ENCODE peak calls at places on chromosomes 13 and 19, in six cellular contexts. H is C1 segment of cervical spinal cord, A is GM12865, E is WTC11, B is EL, V is tibial nerve. X is an unnamed sample.
A peak's percentile ranks its signal among the peaks of the same experiment; 100 is the strongest.

GRCh38 chr19:44700547-44700946 is 1.6 kb downstream of the CEACAM16 start:
- DNase-seq in H (no peak), A (no peak), E (no peak), B (no peak), V (no peak), X (no peak)

GRCh38 chr19:362154-362553 is 17.6 kb upstream of the MIER2 start:
- DNase-seq in H (no peak), A (no peak), E (no peak), B (no peak), V (no peak), X (no peak)

GRCh38 chr13:49419292-49419691 is 24.6 kb downstream of the CAB39L start:
- DNase-seq in H (no peak), A (no peak), E (no peak), B (peak; percentile 25), V (no peak), X (no peak)

GRCh38 chr19:17370026-17370587 is 7.0 kb downstream of the PLVAP start:
- DNase-seq in H (no peak), A (peak; percentile 81), E (no peak), B (no peak), V (peak; percentile 28), X (no peak)

GRCh38 chr19:7159105-7159933 is 89.8 kb downstream of the ZNF557 start:
- DNase-seq in H (no peak), A (no peak), E (no peak), B (peak; percentile 54), V (no peak), X (peak; percentile 89)

GRCh38 chr19:41218615-41219507 is at the start of gene AXL:
- DNase-seq in H (peak; percentile 80), A (no peak), E (peak; percentile 82), B (peak; percentile 89), V (peak; percentile 84), X (peak; percentile 92)

GRCh38 chr19:12603714-12604113 is 6.9 kb downstream of the ZNF490 start:
- DNase-seq in H (no peak), A (peak; percentile 82), E (no peak), B (peak; percentile 23), V (no peak), X (no peak)

GRCh38 chr13:21486322-21486721 is 27.2 kb upstream of the ZDHHC20 start:
- DNase-seq in H (no peak), A (no peak), E (no peak), B (no peak), V (no peak), X (no peak)

GRCh38 chr19:1232652-1233360 is 5.0 kb downstream of the CBARP start:
- DNase-seq in H (no peak), A (no peak), E (no peak), B (peak; percentile 50), V (no peak), X (no peak)

GRCh38 chr19:28422791-28423650 is 789.9 kb downstream of the UQCRFS1 start:
- DNase-seq in H (no peak), A (no peak), E (no peak), B (no peak), V (no peak), X (no peak)

GRCh38 chr19:7250951-7251350 is 43.3 kb downstream of the INSR start:
- DNase-seq in H (no peak), A (no peak), E (no peak), B (no peak), V (no peak), X (no peak)

GRCh38 chr19:44741258-44741731 is 7.2 kb upstream of the BCL3 start:
- DNase-seq in H (no peak), A (no peak), E (no peak), B (no peak), V (no peak), X (peak; percentile 58)

GRCh38 chr13:80029170-80029569 is 311.8 kb downstream of the SPRY2 start:
- DNase-seq in H (no peak), A (no peak), E (no peak), B (no peak), V (no peak), X (no peak)

GRCh38 chr13:41706189-41706588 is 248.8 kb downstream of the RGCC start:
- DNase-seq in H (no peak), A (no peak), E (no peak), B (no peak), V (no peak), X (no peak)

GRCh38 chr13:98826156-98826555 is 73.7 kb upstream of the SLC15A1 start:
- DNase-seq in H (no peak), A (no peak), E (no peak), B (no peak), V (no peak), X (no peak)

GRCh38 chr19:5956728-5957127 is 21.2 kb downstream of the RANBP3 start:
- DNase-seq in H (no peak), A (no peak), E (no peak), B (no peak), V (no peak), X (no peak)

X was measured in ascending aorta.